ENCODE peak calls at places on chromosome 5, in eight cellular contexts. W, F, V, M, H, Y, K and S are unnamed samples.
A peak's percentile ranks its signal among the peaks of the same experiment; 100 is the strongest.

GRCh38 chr5:72231989-72232703 is 87.9 kb downstream of the MRPS27 start:
- DNase-seq in H (no peak), V (no peak), Y (no peak), K (no peak), M (no peak), W (no peak), F (no peak), S (no peak)

GRCh38 chr5:72936893-72937292 is 18.9 kb upstream of the FCHO2 start:
- DNase-seq in M (no peak), K (no peak), W (no peak), F (no peak), H (no peak), Y (no peak), V (no peak), S (no peak)

GRCh38 chr5:135324160-135324559 is 74.9 kb downstream of the MACROH2A1 start:
- DNase-seq in M (no peak), H (no peak), V (no peak), F (no peak), W (no peak), K (no peak), Y (no peak), S (no peak)

GRCh38 chr5:94402096-94402495 is 216.3 kb downstream of the KIAA0825 start:
- DNase-seq in Y (no peak), V (no peak), M (no peak), F (no peak), K (no peak), H (no peak), W (no peak), S (no peak)

GRCh38 chr5:111929892-111930291 is 172.9 kb upstream of the NREP start:
- DNase-seq in W (peak; percentile 76), H (no peak), F (no peak), V (no peak), Y (no peak), K (no peak), M (peak; percentile 39), S (peak; percentile 62)

GRCh38 chr5:59001154-59001553 is 418.3 kb downstream of the RAB3C start:
- DNase-seq in M (no peak), W (no peak), F (peak; percentile 10), K (no peak), Y (no peak), H (no peak), V (no peak), S (peak; percentile 31)

GRCh38 chr5:140497897-140498296 is 49.6 kb upstream of the EIF4EBP3 start:
- DNase-seq in Y (no peak), F (no peak), K (no peak), W (no peak), M (no peak), H (no peak), V (no peak), S (no peak)

GRCh38 chr5:78720234-78720985 is 71.8 kb upstream of the LHFPL2 start:
- DNase-seq in K (no peak), V (no peak), F (no peak), H (no peak), W (no peak), M (no peak), Y (no peak), S (no peak)

GRCh38 chr5:179852993-179853547 is 5.5 kb downstream of the MRNIP start:
- DNase-seq in Y (no peak), M (no peak), K (no peak), V (no peak), W (no peak), F (no peak), H (no peak), S (no peak)

GRCh38 chr5:6676702-6677101 is 36.5 kb upstream of the TENT4A start:
- DNase-seq in H (no peak), Y (no peak), W (peak; percentile 46), K (no peak), V (no peak), M (no peak), F (no peak), S (no peak)

GRCh38 chr5:9977070-9977469 is 272.6 kb downstream of the ATPSCKMT start:
- DNase-seq in V (no peak), H (no peak), F (no peak), M (no peak), K (no peak), W (no peak), Y (no peak), S (no peak)